ENCODE peak calls at places on chromosomes 1 and 21, in five cellular contexts. One of them, this sample, is unnamed.
A peak's percentile ranks its signal among the peaks of the same experiment; 100 is the strongest.

GRCh38 chr1:214957330-214958137 is 125.0 kb upstream of the KCNK2 start:
- DNase-seq in transverse colon: no peak
- DNase-seq in HCT116: no peak
- DNase-seq in stomach: no peak
- DNase-seq in spleen: no peak
- DNase-seq in this sample: no peak

GRCh38 chr1:5756434-5757176 is 235.6 kb downstream of the NPHP4 start:
- DNase-seq in HCT116: no peak
- DNase-seq in stomach: no peak
- DNase-seq in spleen: peak; percentile 25
- DNase-seq in transverse colon: no peak
- DNase-seq in this sample: no peak

GRCh38 chr21:35395728-35396127 is 346.6 kb upstream of the RUNX1 start:
- DNase-seq in transverse colon: no peak
- DNase-seq in stomach: no peak
- DNase-seq in spleen: no peak
- DNase-seq in HCT116: no peak
- DNase-seq in this sample: no peak

GRCh38 chr1:31703431-31704260 is at the start of gene COL16A1:
- DNase-seq in spleen: peak; percentile 78
- DNase-seq in stomach: peak; percentile 80
- DNase-seq in transverse colon: peak; percentile 63
- DNase-seq in HCT116: no peak
- DNase-seq in this sample: no peak

GRCh38 chr1:31064115-31064514 is 1.4 kb downstream of the PUM1 start:
- DNase-seq in stomach: no peak
- DNase-seq in transverse colon: no peak
- DNase-seq in spleen: no peak
- DNase-seq in HCT116: no peak
- DNase-seq in this sample: no peak

GRCh38 chr1:40308036-40308727 is 8.9 kb downstream of the COL9A2 start:
- DNase-seq in transverse colon: no peak
- DNase-seq in HCT116: no peak
- DNase-seq in spleen: no peak
- DNase-seq in stomach: peak; percentile 62
- DNase-seq in this sample: no peak

GRCh38 chr1:84960371-84960770 is 36.5 kb downstream of the MCOLN2 start:
- DNase-seq in stomach: no peak
- DNase-seq in transverse colon: no peak
- DNase-seq in HCT116: no peak
- DNase-seq in spleen: no peak
- DNase-seq in this sample: no peak

GRCh38 chr1:102120910-102121309 is 124.2 kb upstream of the OLFM3 start:
- DNase-seq in HCT116: no peak
- DNase-seq in spleen: no peak
- DNase-seq in stomach: no peak
- DNase-seq in transverse colon: no peak
- DNase-seq in this sample: no peak

GRCh38 chr1:221268295-221268694 is 389.1 kb downstream of the HLX start:
- DNase-seq in transverse colon: no peak
- DNase-seq in HCT116: no peak
- DNase-seq in spleen: no peak
- DNase-seq in stomach: no peak
- DNase-seq in this sample: no peak

GRCh38 chr1:22123071-22123390 is 19.9 kb downstream of the WNT4 start:
- DNase-seq in spleen: peak; percentile 33
- DNase-seq in stomach: no peak
- DNase-seq in HCT116: no peak
- DNase-seq in transverse colon: no peak
- DNase-seq in this sample: no peak

GRCh38 chr1:210624722-210625121 is 296.0 kb downstream of the HHAT start:
- DNase-seq in HCT116: no peak
- DNase-seq in transverse colon: no peak
- DNase-seq in spleen: no peak
- DNase-seq in stomach: no peak
- DNase-seq in this sample: no peak

GRCh38 chr1:234617135-234617985 is 7.4 kb upstream of the IRF2BP2 start:
- DNase-seq in transverse colon: no peak
- DNase-seq in HCT116: no peak
- DNase-seq in spleen: no peak
- DNase-seq in stomach: no peak
- DNase-seq in this sample: no peak

GRCh38 chr1:204941415-204942338 is 71.0 kb downstream of the NFASC start:
- DNase-seq in stomach: peak; percentile 71
- DNase-seq in spleen: peak; percentile 86
- DNase-seq in HCT116: peak; percentile 34
- DNase-seq in transverse colon: peak; percentile 73
- DNase-seq in this sample: peak; percentile 38

GRCh38 chr1:19436716-19437476 is 48.4 kb downstream of the CAPZB start:
- DNase-seq in spleen: no peak
- DNase-seq in stomach: peak; percentile 83
- DNase-seq in HCT116: no peak
- DNase-seq in transverse colon: peak; percentile 86
- DNase-seq in this sample: no peak

GRCh38 chr1:32142446-32143301 is 34.8 kb downstream of the KPNA6 start:
- DNase-seq in stomach: peak; percentile 31
- DNase-seq in transverse colon: peak; percentile 18
- DNase-seq in HCT116: no peak
- DNase-seq in spleen: no peak
- DNase-seq in this sample: no peak

GRCh38 chr1:229855999-229856650 is 210.9 kb upstream of the GALNT2 start:
- DNase-seq in HCT116: no peak
- DNase-seq in spleen: peak; percentile 89
- DNase-seq in stomach: no peak
- DNase-seq in transverse colon: peak; percentile 50
- DNase-seq in this sample: peak; percentile 65

GRCh38 chr1:185284533-185285244 is 32.4 kb downstream of the IVNS1ABP start:
- DNase-seq in stomach: no peak
- DNase-seq in transverse colon: no peak
- DNase-seq in spleen: no peak
- DNase-seq in HCT116: no peak
- DNase-seq in this sample: no peak

GRCh38 chr1:201279313-201279712 is 4.0 kb upstream of the PKP1 start:
- DNase-seq in stomach: no peak
- DNase-seq in HCT116: no peak
- DNase-seq in transverse colon: no peak
- DNase-seq in spleen: no peak
- DNase-seq in this sample: no peak

GRCh38 chr1:227734858-227735780 is at the start of the genes JMJD4 and SNAP47:
- DNase-seq in transverse colon: peak; percentile 93
- DNase-seq in spleen: peak; percentile 97
- DNase-seq in HCT116: peak; percentile 81
- DNase-seq in stomach: peak; percentile 94
- DNase-seq in this sample: peak; percentile 95
- TF ChIP-seq POLR2A in transverse colon: peak; percentile 86
- TF ChIP-seq POLR2A in spleen: peak; percentile 52
- TF ChIP-seq POLR2A in HCT116: peak; percentile 77
- TF ChIP-seq POLR2A in stomach: no peak
- TF ChIP-seq POLR2A in this sample: peak; percentile 82

DNA sequence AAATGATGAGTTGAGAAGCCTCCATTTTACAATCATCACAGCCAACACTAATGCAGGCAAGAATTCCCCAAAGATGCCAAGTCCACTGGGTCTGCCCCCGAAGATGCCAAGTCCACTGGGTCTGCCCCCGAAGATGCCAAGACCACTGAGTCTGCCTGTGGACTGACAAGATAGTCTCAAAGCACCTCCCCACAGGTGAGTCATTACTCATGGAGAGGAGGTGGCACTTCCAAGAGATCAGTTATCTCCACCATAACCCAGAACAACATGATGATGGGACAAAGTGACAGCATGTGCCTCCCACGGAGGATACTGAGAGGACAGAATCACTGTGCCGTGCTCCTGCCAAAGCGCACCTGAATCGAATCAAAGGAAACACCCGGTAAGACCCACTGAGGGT is 4.8 kb downstream of the PTTG1IP start:
- DNase-seq in transverse colon: no peak
- DNase-seq in HCT116: no peak
- DNase-seq in spleen: no peak
- DNase-seq in stomach: no peak
- DNase-seq in this sample: no peak
- TF ChIP-seq POLR2AphosphoS5 in transverse colon: no peak
- TF ChIP-seq POLR2AphosphoS5 in HCT116: no peak
- TF ChIP-seq POLR2AphosphoS5 in spleen: no peak
- TF ChIP-seq POLR2AphosphoS5 in stomach: no peak
- TF ChIP-seq POLR2AphosphoS5 in this sample: no peak

GRCh38 chr21:44911384-44912157 is 9.1 kb downstream of the ITGB2 start:
- DNase-seq in HCT116: no peak
- DNase-seq in stomach: peak; percentile 89
- DNase-seq in spleen: peak; percentile 93
- DNase-seq in transverse colon: peak; percentile 90
- DNase-seq in this sample: peak; percentile 63
- TF ChIP-seq POLR2A in HCT116: no peak
- TF ChIP-seq POLR2A in stomach: no peak
- TF ChIP-seq POLR2A in spleen: no peak
- TF ChIP-seq POLR2A in transverse colon: no peak
- TF ChIP-seq POLR2A in this sample: peak; percentile 13

GRCh38 chr1:95276429-95276828 is 42.4 kb downstream of the RWDD3 start:
- DNase-seq in spleen: no peak
- DNase-seq in HCT116: no peak
- DNase-seq in transverse colon: no peak
- DNase-seq in stomach: no peak
- DNase-seq in this sample: no peak
- TF ChIP-seq POLR2AphosphoS5 in spleen: no peak
- TF ChIP-seq POLR2AphosphoS5 in HCT116: no peak
- TF ChIP-seq POLR2AphosphoS5 in transverse colon: no peak
- TF ChIP-seq POLR2AphosphoS5 in stomach: no peak
- TF ChIP-seq POLR2AphosphoS5 in this sample: no peak

GRCh38 chr1:41862411-41863221 is 56.1 kb downstream of the HIVEP3 start:
- DNase-seq in spleen: no peak
- DNase-seq in transverse colon: no peak
- DNase-seq in stomach: no peak
- DNase-seq in HCT116: peak; percentile 83
- DNase-seq in this sample: no peak
- TF ChIP-seq POLR2A in spleen: no peak
- TF ChIP-seq POLR2A in transverse colon: no peak
- TF ChIP-seq POLR2A in stomach: no peak
- TF ChIP-seq POLR2A in HCT116: no peak
- TF ChIP-seq POLR2A in this sample: no peak

DNA sequence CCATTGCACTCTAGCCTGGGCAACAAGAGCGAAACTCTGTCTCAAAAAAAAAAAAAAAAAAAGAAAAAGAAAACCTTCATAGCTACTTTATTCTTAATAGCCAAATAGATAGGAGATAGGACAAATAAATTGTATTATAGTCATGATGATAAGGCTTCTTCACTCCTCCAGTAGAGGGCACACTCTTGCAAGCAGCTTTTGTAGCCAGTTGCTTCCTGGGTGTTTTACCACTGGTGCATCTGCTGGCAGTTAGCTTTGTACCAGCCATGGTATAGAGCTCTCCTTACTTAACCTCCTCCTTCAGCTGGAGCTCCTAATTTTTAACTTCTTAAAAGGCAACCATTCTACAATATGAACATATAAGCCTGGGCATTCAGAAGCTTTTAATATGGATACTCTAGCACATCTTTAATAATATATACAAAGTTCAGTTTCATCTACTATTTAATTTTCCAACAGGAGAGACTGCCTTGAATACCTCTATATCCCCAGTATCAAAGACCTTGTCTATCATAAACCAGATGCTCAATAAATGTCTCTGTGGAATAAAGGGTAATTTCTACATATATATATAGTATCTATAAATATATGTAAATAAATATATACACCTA is 35.8 kb downstream of the EVI5 start:
- DNase-seq in spleen: no peak
- DNase-seq in HCT116: peak; percentile 51
- DNase-seq in stomach: peak; percentile 39
- DNase-seq in transverse colon: peak; percentile 41
- DNase-seq in this sample: peak; percentile 20
- TF ChIP-seq POLR2AphosphoS5 in spleen: no peak
- TF ChIP-seq POLR2AphosphoS5 in HCT116: no peak
- TF ChIP-seq POLR2AphosphoS5 in stomach: no peak
- TF ChIP-seq POLR2AphosphoS5 in transverse colon: no peak
- TF ChIP-seq POLR2AphosphoS5 in this sample: no peak

DNA sequence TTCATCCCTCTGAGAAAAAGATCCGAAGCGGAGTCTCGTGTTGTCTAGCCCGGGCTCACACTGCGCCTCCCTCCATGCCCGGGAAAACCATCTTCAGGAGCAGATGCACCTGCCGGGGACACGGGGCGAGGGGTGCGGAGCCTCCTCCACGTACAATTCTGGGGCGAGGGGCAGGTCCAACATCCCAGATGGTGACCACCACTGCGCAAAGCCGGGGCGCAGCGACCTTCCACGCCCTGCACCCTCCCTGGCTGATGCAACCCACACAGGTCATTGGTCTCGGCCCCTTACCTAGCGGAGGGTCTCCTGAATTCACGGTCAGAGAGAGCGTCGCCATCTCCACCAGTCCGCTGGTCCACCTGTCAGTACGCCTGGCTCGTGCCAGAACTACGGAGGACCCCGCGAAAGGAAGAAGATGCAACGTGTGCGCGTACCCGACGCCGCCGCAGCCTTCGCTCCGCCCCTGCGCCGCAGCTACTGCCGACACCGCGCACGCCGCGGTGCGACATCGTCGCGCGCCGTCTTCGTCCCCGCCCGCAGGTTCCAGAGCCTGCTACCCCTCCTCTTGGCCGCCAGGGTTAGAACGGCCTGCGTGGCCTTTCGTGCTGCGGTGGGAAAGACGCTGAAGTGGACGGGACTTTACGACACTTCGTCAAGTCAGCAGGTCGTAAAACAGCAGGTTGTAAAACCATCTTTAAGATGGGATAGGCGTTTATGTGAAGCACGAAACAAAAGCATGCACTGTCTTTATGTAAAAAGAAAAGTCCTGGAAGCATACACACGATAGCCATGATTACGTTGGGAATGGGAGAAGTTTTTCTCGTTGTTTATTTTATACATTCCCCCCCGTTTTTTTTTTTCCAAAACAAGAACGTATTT is at the start of gene EPRS1:
- DNase-seq in HCT116: peak; percentile 97
- DNase-seq in stomach: peak; percentile 94
- DNase-seq in spleen: peak; percentile 99
- DNase-seq in transverse colon: peak; percentile 95
- DNase-seq in this sample: peak; percentile 80
- TF ChIP-seq POLR2A in HCT116: no peak
- TF ChIP-seq POLR2A in stomach: peak; percentile 9
- TF ChIP-seq POLR2A in spleen: no peak
- TF ChIP-seq POLR2A in transverse colon: peak; percentile 74
- TF ChIP-seq POLR2A in this sample: peak; percentile 77